ENCODE peak calls at places on chromosomes 2 and 18, in seven cellular contexts. M is esophagus squamous epithelium; W is upper lobe of right lung; J is CD8-positive, alpha-beta T cell; G is heart right ventricle; L is psoas muscle; K is tibial nerve. V is an unnamed sample. For H3K4me1 and H3K36me3, the result is how much of the 10 kb centered on the place peaks cover.

GRCh38 chr18:44733069-44733753 is 52.5 kb downstream of the SETBP1 start:
- DNase-seq in K (peak), G (no peak), W (no peak), M (no peak), J (no peak), L (no peak), V (no peak)

GRCh38 chr2:181203412-181203811 is 223.0 kb downstream of the UBE2E3 start:
- DNase-seq in G (no peak), W (no peak), K (no peak), M (no peak), L (no peak), J (no peak), V (no peak)

GRCh38 chr2:208488668-208489564 is 82.3 kb downstream of the PTH2R start:
- DNase-seq in J (no peak), G (no peak), L (no peak), K (no peak), W (no peak), M (no peak), V (no peak)

GRCh38 chr2:154130821-154131220 is 259.1 kb downstream of the GALNT13 start:
- DNase-seq in K (no peak), G (no peak), L (no peak), J (no peak), M (no peak), W (no peak), V (no peak)

GRCh38 chr2:46393352-46393820 is 86.0 kb upstream of the TMEM247 start:
- DNase-seq in W (no peak), J (no peak), L (no peak), K (no peak), G (no peak), M (no peak), V (no peak)

GRCh38 chr18:47932170-47932569 is 1.7 kb upstream of the SMAD2 start:
- DNase-seq in G (no peak), K (no peak), W (no peak), L (no peak), M (no peak), J (no peak), V (no peak)

GRCh38 chr18:572499-573289 is 7.5 kb upstream of the CETN1 start:
- DNase-seq in M (no peak), K (no peak), L (no peak), G (no peak), J (no peak), W (no peak), V (no peak)

GRCh38 chr18:1013951-1014350 is 109.3 kb downstream of the ADCYAP1 start:
- DNase-seq in L (no peak), M (no peak), W (no peak), K (no peak), J (no peak), G (no peak), V (no peak)

GRCh38 chr2:181456660-181457120 is 496 bp upstream of the ITGA4 start:
- DNase-seq in L (peak), J (peak), K (peak), M (peak), G (peak), W (peak), V (peak)

GRCh38 chr2:229387815-229388214 is 116.7 kb upstream of the PID1 start:
- DNase-seq in W (no peak), K (no peak), G (no peak), M (no peak), L (no peak), J (no peak), V (no peak)

GRCh38 chr2:11636593-11637295 is 33.3 kb downstream of the NTSR2 start:
- DNase-seq in J (no peak), W (peak), M (no peak), G (no peak), K (no peak), L (no peak), V (no peak)

GRCh38 chr18:27668126-27668525 is 483.0 kb upstream of the CHST9 start:
- DNase-seq in M (no peak), W (no peak), J (no peak), K (no peak), L (no peak), G (no peak), V (no peak)

GRCh38 chr2:218384975-218385374 is 2.9 kb downstream of the SLC11A1 start:
- DNase-seq in W (peak), M (no peak), J (no peak), L (no peak), K (no peak), G (no peak), V (no peak)

GRCh38 chr18:52936931-52937330 is 596.9 kb downstream of the DCC start:
- DNase-seq in M (no peak), W (no peak), J (no peak), L (no peak), K (no peak), G (no peak), V (no peak)

GRCh38 chr18:45560870-45561269 is 54.4 kb upstream of the SLC14A2 start:
- DNase-seq in J (no peak), L (no peak), G (no peak), M (no peak), W (no peak), K (no peak), V (no peak)

GRCh38 chr2:152694161-152694661 is 23.1 kb downstream of the PRPF40A start:
- DNase-seq in K (no peak), G (no peak), J (no peak), W (no peak), L (no peak), M (no peak), V (peak)
- H3K4me1 ChIP-seq in K (under half), G (under half), J (under half), W (under half), L (under half), M (under half), V (under half)

GRCh38 chr2:200454839-200455801 is 54.7 kb downstream of the KCTD18 start:
- DNase-seq in W (no peak), G (no peak), J (no peak), L (no peak), K (no peak), M (no peak), V (no peak)
- H3K36me3 ChIP-seq in W (under half), G (under half), J (under half), L (under half), K (under half), M (under half), V (under half)

DNA sequence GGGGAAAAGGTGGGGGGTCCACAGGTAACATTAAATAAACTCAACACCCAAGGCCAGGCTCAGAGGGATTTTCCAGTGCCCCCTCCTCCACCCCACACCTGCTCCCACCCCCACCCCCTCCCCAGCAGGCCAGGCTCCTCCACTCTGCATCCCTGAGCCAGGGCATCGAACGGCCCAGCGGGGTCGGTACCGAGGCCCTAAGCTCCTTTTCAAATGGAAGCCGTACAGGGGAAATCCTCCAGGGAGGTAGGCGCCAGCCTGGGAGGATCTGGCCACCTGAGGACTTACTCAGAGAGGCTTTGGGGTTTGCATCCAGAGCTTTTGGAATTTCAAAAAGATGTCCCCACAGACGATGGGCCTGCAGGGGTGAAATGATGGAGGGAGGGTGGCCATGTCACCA is 46.5 kb downstream of the ZFP36L2 start:
- DNase-seq in M (no peak), J (no peak), K (no peak), W (no peak), G (no peak), L (no peak), V (no peak)
- H3K4me1 ChIP-seq in M (half or more), J (half or more), K (under half), W (under half), G (under half), L (under half), V (half or more)

GRCh38 chr2:66113988-66114625 is 320.8 kb upstream of the MEIS1 start:
- DNase-seq in J (no peak), M (no peak), L (no peak), K (no peak), W (no peak), G (no peak), V (no peak)
- H3K36me3 ChIP-seq in J (under half), M (under half), L (under half), K (under half), W (under half), G (under half), V (under half)

DNA sequence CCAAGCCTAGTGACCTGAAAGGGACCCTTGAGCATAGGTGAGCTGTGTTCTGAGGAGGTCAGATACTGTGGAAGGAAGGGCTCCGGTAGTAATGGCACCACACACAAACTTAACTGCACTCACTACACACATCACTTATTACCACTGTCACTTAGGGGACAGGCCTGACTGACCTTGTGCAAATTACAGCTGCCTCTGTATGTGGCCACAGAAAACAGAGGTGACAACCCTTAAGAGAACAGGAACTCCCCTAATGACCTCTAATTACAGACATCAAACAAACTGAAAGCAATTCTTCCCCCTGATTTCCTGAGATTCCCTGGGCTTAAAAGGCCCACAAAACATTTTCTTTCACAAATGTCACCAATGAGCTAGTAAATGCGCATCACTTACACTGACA is 360.6 kb downstream of the RND3 start:
- DNase-seq in W (no peak), L (no peak), J (no peak), M (no peak), K (no peak), G (no peak), V (no peak)
- H3K4me1 ChIP-seq in W (under half), L (under half), J (under half), M (under half), K (under half), G (under half), V (under half)

DNA sequence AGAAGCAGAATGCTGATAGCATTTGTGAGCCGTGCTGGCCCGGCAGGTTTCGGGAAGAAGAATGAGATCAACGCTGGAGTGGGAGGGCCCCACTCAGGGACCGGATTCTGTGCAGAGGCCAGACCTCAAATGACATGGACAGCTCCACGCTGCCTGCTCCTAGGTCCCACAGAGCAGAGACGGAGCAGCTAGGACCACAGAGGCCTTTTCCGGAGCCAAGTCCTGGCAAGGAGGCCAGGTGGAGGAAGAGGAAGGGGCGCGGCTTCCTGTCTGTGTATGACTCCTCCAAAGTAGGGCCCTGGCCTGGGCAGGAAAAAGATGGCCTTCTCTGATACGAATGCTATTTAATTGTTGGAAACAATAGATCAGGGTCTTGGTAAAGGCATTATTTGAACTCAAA is 139.9 kb downstream of the LRRC30 start:
- DNase-seq in M (peak), J (no peak), L (peak), K (peak), W (no peak), G (peak), V (no peak)
- H3K36me3 ChIP-seq in M (under half), J (under half), L (under half), K (under half), W (under half), G (under half), V (under half)

GRCh38 chr2:44770221-44771187 is 171.0 kb upstream of the SIX3 start:
- DNase-seq in M (no peak), J (no peak), L (no peak), W (no peak), G (no peak), K (no peak), V (no peak)

GRCh38 chr2:44769349-44770005 is 172.0 kb upstream of the SIX3 start:
- DNase-seq in M (no peak), J (no peak), W (no peak), K (no peak), L (no peak), G (no peak), V (no peak)

GRCh38 chr2:44771510-44771909 is 170.0 kb upstream of the SIX3 start:
- DNase-seq in J (no peak), M (no peak), W (no peak), K (no peak), L (no peak), G (no peak), V (no peak)

GRCh38 chr2:44772670-44773378 is 168.7 kb upstream of the SIX3 start:
- DNase-seq in K (no peak), J (no peak), W (no peak), L (no peak), M (no peak), G (no peak), V (no peak)

DNA sequence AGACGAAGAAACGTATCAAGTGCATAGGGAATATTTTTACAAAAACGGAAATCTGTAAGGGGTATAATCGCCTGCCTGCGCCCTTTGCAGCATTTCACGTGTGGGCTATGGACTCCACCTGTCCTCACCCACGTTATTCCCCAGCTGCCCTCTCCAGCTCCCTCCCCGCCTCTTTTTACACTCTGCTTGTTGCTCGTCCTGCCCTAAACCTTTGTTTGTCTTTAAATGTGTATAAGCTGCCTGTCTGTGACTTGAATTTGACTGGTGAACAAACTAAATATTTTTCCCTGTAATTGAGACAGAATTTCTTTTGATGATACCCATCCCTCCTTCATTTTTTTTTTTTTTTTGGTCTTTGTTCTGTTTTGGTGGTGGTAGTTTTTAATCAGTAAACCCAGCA is 169.4 kb upstream of the SIX3 start:
- DNase-seq in L (no peak), G (no peak), K (no peak), M (no peak), J (no peak), W (no peak), V (no peak)
- H3K4me1 ChIP-seq in L (under half), G (under half), K (under half), M (under half), J (under half), W (under half), V (under half)

GRCh38 chr2:234991793-234992192 is 40.0 kb downstream of the SH3BP4 start:
- DNase-seq in L (peak), J (no peak), G (no peak), W (no peak), M (no peak), K (peak), V (no peak)

GRCh38 chr2:234992196-234992595 is 40.4 kb downstream of the SH3BP4 start:
- DNase-seq in M (no peak), K (no peak), G (no peak), W (no peak), L (peak), J (no peak), V (no peak)

GRCh38 chr2:234994340-234995321 is 42.8 kb downstream of the SH3BP4 start:
- DNase-seq in M (no peak), L (peak), J (no peak), G (no peak), W (no peak), K (no peak), V (no peak)

GRCh38 chr2:234992624-234993349 is 41.0 kb downstream of the SH3BP4 start:
- DNase-seq in W (no peak), K (no peak), L (peak), G (no peak), M (no peak), J (no peak), V (no peak)

DNA sequence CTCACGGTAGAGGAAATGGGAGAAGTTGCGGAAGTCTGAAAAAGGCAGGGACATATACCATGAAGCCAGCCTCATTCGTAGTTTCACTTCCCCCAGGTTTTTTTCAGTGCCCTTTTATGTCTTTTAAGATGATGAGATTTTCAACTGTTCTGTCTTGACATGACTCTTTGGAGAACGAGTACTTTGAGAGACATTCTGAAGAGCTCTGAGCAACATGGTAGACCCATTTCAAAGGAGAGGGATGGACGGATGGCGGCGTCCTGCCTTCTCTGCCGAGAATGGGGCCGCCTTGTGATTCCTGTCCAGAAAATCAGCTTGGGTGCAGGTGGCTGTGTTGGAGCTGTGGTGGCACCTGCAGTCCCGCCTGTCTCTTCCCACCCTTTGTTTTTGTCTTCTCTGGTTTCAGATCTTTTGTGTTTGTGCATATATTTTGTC is 41.7 kb downstream of the SH3BP4 start:
- DNase-seq in J (no peak), L (peak), G (no peak), W (no peak), M (no peak), K (no peak), V (no peak)
- H3K36me3 ChIP-seq in J (under half), L (under half), G (under half), W (under half), M (under half), K (under half), V (under half)

GRCh38 chr2:37916512-37917082 is 8.5 kb upstream of the RMDN2 start:
- DNase-seq in W (no peak), K (peak), L (peak), M (no peak), G (peak), J (no peak), V (no peak)
- H3K4me1 ChIP-seq in W (under half), K (under half), L (under half), M (under half), G (under half), J (under half), V (under half)

GRCh38 chr18:13226533-13227144 is 8.1 kb downstream of the LDLRAD4 start:
- DNase-seq in W (no peak), K (no peak), J (no peak), M (no peak), G (no peak), L (no peak), V (no peak)
- H3K36me3 ChIP-seq in W (under half), K (under half), J (under half), M (under half), G (under half), L (under half), V (under half)

V was measured in CD4-positive, alpha-beta memory T cell.